ENCODE peak calls at places on chromosomes 6 and 20, in eight cellular contexts. B, L, E, D, X, N, Q and W are unnamed samples.

GRCh38 chr20:18057106-18057993 is at the start of gene OVOL2:
- DNase-seq in B (no peak), L (no peak), E (peak), D (no peak), X (peak), N (no peak), Q (no peak), W (no peak)

GRCh38 chr6:16319813-16320532 is 81.6 kb downstream of the GMPR start:
- DNase-seq in B (peak), L (peak), E (peak), D (peak), X (peak), N (peak), Q (peak), W (peak)

GRCh38 chr6:63272397-63272796 is 47.4 kb downstream of the LGSN start:
- DNase-seq in B (no peak), L (no peak), E (peak), D (no peak), X (no peak), N (no peak), Q (no peak), W (no peak)

GRCh38 chr6:86712039-86712438 is 225.3 kb upstream of the HTR1E start:
- DNase-seq in B (no peak), L (no peak), E (no peak), D (no peak), X (no peak), N (no peak), Q (no peak), W (no peak)

GRCh38 chr6:34196116-34196832 is 40.4 kb upstream of the HMGA1 start:
- DNase-seq in B (peak), L (peak), E (peak), D (peak), X (peak), N (peak), Q (peak), W (peak)

GRCh38 chr20:13277663-13278295 is 56.7 kb downstream of the ISM1 start:
- DNase-seq in B (no peak), L (no peak), E (no peak), D (peak), X (no peak), N (no peak), Q (no peak), W (no peak)

GRCh38 chr6:160861824-160862223 is 129.7 kb upstream of the MAP3K4 start:
- DNase-seq in B (no peak), L (no peak), E (no peak), D (no peak), X (no peak), N (no peak), Q (no peak), W (no peak)

GRCh38 chr6:48844696-48845095 is 618.4 kb downstream of the MMUT start:
- DNase-seq in B (no peak), L (no peak), E (no peak), D (no peak), X (no peak), N (no peak), Q (no peak), W (no peak)

GRCh38 chr20:45934046-45934586 is 367 bp upstream of the PCIF1 start:
- DNase-seq in B (no peak), L (no peak), E (peak), D (peak), X (peak), N (no peak), Q (no peak), W (no peak)

GRCh38 chr20:17969276-17969883 is 562 bp downstream of the MGME1 start:
- DNase-seq in B (no peak), L (peak), E (peak), D (no peak), X (peak), N (no peak), Q (no peak), W (peak)

GRCh38 chr20:10982692-10983091 is 308.9 kb upstream of the JAG1 start:
- DNase-seq in B (no peak), L (no peak), E (peak), D (peak), X (no peak), N (peak), Q (peak), W (no peak)

GRCh38 chr6:45970326-45970725 is 45.3 kb downstream of the CLIC5 start:
- DNase-seq in B (no peak), L (no peak), E (no peak), D (no peak), X (no peak), N (no peak), Q (no peak), W (no peak)

GRCh38 chr6:3389390-3390167 is 67.3 kb downstream of the SLC22A23 start:
- DNase-seq in B (no peak), L (no peak), E (no peak), D (no peak), X (no peak), N (no peak), Q (no peak), W (no peak)

GRCh38 chr6:25342784-25343183 is 63.6 kb downstream of the CARMIL1 start:
- DNase-seq in B (no peak), L (no peak), E (no peak), D (no peak), X (no peak), N (no peak), Q (no peak), W (no peak)

GRCh38 chr6:156718647-156719394 is 58.4 kb upstream of the ARID1B start:
- DNase-seq in B (no peak), L (no peak), E (no peak), D (peak), X (no peak), N (no peak), Q (peak), W (no peak)

GRCh38 chr20:46551508-46552280 is 1.2 kb upstream of the OCSTAMP start:
- DNase-seq in B (no peak), L (no peak), E (peak), D (no peak), X (no peak), N (no peak), Q (no peak), W (no peak)

GRCh38 chr20:61719691-61720347 is 345.9 kb downstream of the TAF4 start:
- DNase-seq in B (peak), L (peak), E (no peak), D (no peak), X (no peak), N (no peak), Q (no peak), W (peak)

GRCh38 chr6:161796726-161797125 is 522.9 kb upstream of the AGPAT4 start:
- DNase-seq in B (no peak), L (no peak), E (no peak), D (no peak), X (no peak), N (no peak), Q (no peak), W (no peak)

GRCh38 chr6:40714576-40715500 is 127.7 kb upstream of the LRFN2 start:
- DNase-seq in B (no peak), L (no peak), E (no peak), D (no peak), X (no peak), N (no peak), Q (no peak), W (no peak)
- H3K27ac ChIP-seq in B (no peak), L (no peak), E (no peak), D (no peak), X (no peak), N (no peak), Q (no peak), W (no peak)

GRCh38 chr6:147080215-147080614 is 124.0 kb upstream of the STXBP5 start:
- DNase-seq in B (no peak), L (no peak), E (no peak), D (no peak), X (no peak), N (no peak), Q (no peak), W (no peak)

GRCh38 chr6:147078106-147078505 is 126.1 kb upstream of the STXBP5 start:
- DNase-seq in B (no peak), L (no peak), E (no peak), D (no peak), X (no peak), N (no peak), Q (no peak), W (no peak)

GRCh38 chr6:147077251-147077650 is 127.0 kb upstream of the STXBP5 start:
- DNase-seq in B (no peak), L (no peak), E (no peak), D (no peak), X (no peak), N (no peak), Q (no peak), W (no peak)

GRCh38 chr6:147081210-147081609 is 123.0 kb upstream of the STXBP5 start:
- DNase-seq in B (no peak), L (no peak), E (no peak), D (no peak), X (no peak), N (no peak), Q (no peak), W (no peak)

DNA sequence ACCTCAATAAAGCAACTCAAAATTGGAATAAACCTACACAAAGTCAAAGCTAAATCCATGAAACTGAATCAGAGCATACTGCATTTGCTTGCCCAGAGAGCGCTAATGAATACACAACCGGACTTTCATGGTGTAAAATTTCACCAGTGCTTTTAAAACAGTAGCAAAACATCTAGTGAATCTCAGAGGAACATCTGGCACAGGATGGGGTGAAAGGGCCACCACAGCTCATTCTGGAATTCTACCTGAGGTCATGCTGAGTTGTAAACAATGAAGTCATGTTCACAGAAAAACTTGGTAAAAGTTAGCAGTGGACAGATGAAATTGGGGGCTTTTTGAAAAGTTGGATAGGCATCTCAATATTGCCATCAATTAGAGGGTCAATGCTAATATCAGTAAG is 125.6 kb upstream of the STXBP5 start:
- DNase-seq in B (no peak), L (no peak), E (no peak), D (no peak), X (no peak), N (peak), Q (no peak), W (no peak)
- H3K27ac ChIP-seq in B (no peak), L (no peak), E (no peak), D (no peak), X (no peak), N (no peak), Q (no peak), W (no peak)

GRCh38 chr20:20009784-20010253 is 7.3 kb upstream of the NAA20 start:
- DNase-seq in B (no peak), L (no peak), E (peak), D (no peak), X (no peak), N (no peak), Q (no peak), W (no peak)
- H3K27ac ChIP-seq in B (no peak), L (no peak), E (no peak), D (peak), X (no peak), N (peak), Q (no peak), W (no peak)

DNA sequence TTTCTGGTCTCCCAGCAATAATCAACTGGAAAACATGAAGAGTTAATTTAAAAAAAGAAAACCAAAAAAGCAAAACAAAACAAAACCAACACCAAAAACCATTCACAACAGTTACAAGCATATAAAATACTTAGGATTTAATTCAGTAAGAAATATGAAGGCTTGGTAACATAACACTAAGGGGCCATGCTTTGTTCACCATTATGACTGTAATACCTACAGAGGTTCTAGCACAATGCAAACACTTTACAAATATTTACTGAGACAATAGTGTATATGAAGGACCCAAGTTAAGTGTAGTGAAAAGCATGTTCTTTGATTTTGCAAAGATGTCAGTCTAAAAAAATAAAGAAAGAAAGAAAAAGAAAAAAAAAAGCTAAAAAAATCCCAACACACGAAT is 109.8 kb upstream of the EMILIN3 start:
- DNase-seq in B (no peak), L (no peak), E (no peak), D (no peak), X (no peak), N (no peak), Q (no peak), W (no peak)
- H3K27ac ChIP-seq in B (no peak), L (no peak), E (no peak), D (no peak), X (peak), N (no peak), Q (no peak), W (no peak)

GRCh38 chr6:118668761-118669411 is 17.5 kb upstream of the CEP85L start:
- DNase-seq in B (no peak), L (no peak), E (no peak), D (no peak), X (no peak), N (peak), Q (no peak), W (no peak)

GRCh38 chr6:118663993-118664985 is 12.9 kb upstream of the CEP85L start:
- DNase-seq in B (no peak), L (no peak), E (no peak), D (no peak), X (no peak), N (no peak), Q (no peak), W (no peak)

GRCh38 chr6:118665011-118665410 is 13.6 kb upstream of the CEP85L start:
- DNase-seq in B (no peak), L (no peak), E (no peak), D (no peak), X (no peak), N (no peak), Q (no peak), W (no peak)

GRCh38 chr6:118669561-118669960 is 18.2 kb upstream of the CEP85L start:
- DNase-seq in B (no peak), L (no peak), E (no peak), D (no peak), X (no peak), N (no peak), Q (no peak), W (no peak)

GRCh38 chr6:118667988-118668387 is 16.6 kb upstream of the CEP85L start:
- DNase-seq in B (no peak), L (no peak), E (no peak), D (no peak), X (no peak), N (no peak), Q (no peak), W (no peak)
- H3K27ac ChIP-seq in B (no peak), L (no peak), E (no peak), D (no peak), X (no peak), N (no peak), Q (no peak), W (no peak)

GRCh38 chr20:50032955-50033666 is 50.3 kb downstream of the SNAI1 start:
- DNase-seq in B (no peak), L (no peak), E (no peak), D (no peak), X (no peak), N (no peak), Q (no peak), W (no peak)
- H3K27ac ChIP-seq in B (no peak), L (no peak), E (no peak), D (peak), X (no peak), N (peak), Q (no peak), W (no peak)

DNA sequence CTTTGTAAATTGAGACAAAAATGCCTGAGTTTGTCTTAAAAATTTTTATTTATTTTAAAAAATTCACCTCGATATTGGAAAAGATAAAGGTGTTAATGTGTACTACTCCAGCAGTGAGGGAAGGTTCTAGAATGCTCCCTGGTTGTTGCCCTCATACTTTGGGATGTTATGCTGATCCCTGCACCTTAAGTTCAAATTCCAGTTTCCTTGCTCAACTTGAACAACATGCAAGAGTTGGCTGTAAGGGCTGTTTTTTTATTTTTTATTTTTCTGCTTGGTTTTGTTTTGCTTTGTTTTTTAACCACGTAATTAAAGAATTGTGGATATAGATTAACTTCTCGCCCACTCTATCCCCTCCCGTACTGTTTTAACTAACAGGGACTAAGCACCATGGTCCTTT is 158.7 kb upstream of the CITED2 start:
- DNase-seq in B (no peak), L (no peak), E (no peak), D (no peak), X (no peak), N (no peak), Q (no peak), W (no peak)
- H3K27ac ChIP-seq in B (no peak), L (no peak), E (peak), D (peak), X (no peak), N (peak), Q (no peak), W (no peak)

GRCh38 chr6:5053038-5053437 is 32.1 kb upstream of the PPP1R3G start:
- DNase-seq in B (no peak), L (no peak), E (no peak), D (no peak), X (no peak), N (no peak), Q (no peak), W (no peak)
- H3K27ac ChIP-seq in B (no peak), L (no peak), E (no peak), D (no peak), X (no peak), N (peak), Q (no peak), W (no peak)

DNA sequence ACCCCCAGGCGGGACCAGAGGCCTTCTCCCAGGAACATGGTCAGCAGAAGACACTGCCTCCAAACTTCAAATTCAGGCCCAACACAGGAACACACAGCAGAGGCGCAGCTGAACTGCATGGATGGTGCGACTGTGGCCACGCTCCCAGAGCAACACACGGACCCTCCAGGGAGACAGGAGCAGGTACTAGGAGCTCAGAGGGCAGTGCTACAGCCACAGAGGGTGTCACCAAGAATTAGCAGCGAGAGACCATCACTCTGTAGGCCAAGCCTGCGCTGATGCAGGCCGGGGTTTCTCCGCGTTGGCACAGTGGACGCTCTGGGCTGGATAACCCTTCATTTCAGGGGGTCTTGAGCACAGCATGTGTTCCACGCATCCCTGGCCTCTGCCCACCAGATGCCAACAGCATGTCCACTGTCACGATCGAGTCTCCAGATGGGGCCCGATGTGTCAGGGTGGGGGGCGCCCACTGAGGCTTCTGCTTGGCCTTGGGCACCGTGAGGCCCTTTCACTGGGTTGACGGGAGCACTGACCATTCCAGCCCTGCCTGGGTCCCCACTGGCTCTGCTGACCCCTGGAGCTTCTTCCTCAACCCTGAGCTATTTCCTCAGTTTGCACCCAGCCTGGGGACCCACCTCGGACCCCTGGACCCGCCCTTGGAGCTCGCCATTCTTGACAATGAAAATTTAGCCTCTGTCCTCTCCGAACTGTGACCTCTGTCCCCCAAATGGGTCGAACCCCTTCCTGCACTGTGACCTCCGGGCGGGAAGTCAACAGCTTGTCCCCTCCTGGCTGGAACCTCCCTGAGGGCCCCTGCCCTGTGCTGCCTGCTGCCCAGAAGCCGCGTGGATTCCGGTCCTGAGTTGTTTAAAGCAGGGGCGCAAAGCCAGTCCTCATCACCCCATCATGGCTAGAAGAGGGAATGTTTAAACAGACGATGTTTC is 239.4 kb downstream of the DLL1 start:
- DNase-seq in B (no peak), L (no peak), E (no peak), D (peak), X (no peak), N (no peak), Q (peak), W (no peak)
- H3K27ac ChIP-seq in B (no peak), L (no peak), E (no peak), D (no peak), X (no peak), N (no peak), Q (no peak), W (no peak)